ENCODE peak calls at places on chromosomes 1 and 21, in six cellular contexts. One of them, this sample, is unnamed.
A peak's percentile ranks its signal among the peaks of the same experiment; 100 is the strongest.

GRCh38 chr1:157218671-157219070 is 80.5 kb upstream of the ETV3 start:
- DNase-seq in OCI-LY7: no peak
- DNase-seq in GM23248: no peak
- DNase-seq in MM.1S: no peak
- DNase-seq in GM23338: no peak
- DNase-seq in neural progenitor cell: no peak
- DNase-seq in this sample: no peak

GRCh38 chr1:174743654-174744561 is 255.8 kb upstream of the CACYBP start:
- DNase-seq in neural progenitor cell: peak; percentile 44
- DNase-seq in GM23338: peak; percentile 76
- DNase-seq in MM.1S: peak; percentile 67
- DNase-seq in GM23248: peak; percentile 68
- DNase-seq in OCI-LY7: peak; percentile 73
- DNase-seq in this sample: peak; percentile 42

GRCh38 chr1:227428803-227429202 is 110.5 kb upstream of the CDC42BPA start:
- DNase-seq in OCI-LY7: no peak
- DNase-seq in GM23248: no peak
- DNase-seq in MM.1S: no peak
- DNase-seq in GM23338: peak; percentile 6
- DNase-seq in neural progenitor cell: no peak
- DNase-seq in this sample: peak; percentile 86

GRCh38 chr1:3858231-3858981 is 1.1 kb downstream of the DFFB start:
- DNase-seq in GM23248: peak; percentile 75
- DNase-seq in OCI-LY7: peak; percentile 51
- DNase-seq in MM.1S: no peak
- DNase-seq in GM23338: peak; percentile 50
- DNase-seq in neural progenitor cell: peak; percentile 48
- DNase-seq in this sample: peak; percentile 51

GRCh38 chr1:19480282-19480681 is 5.1 kb downstream of the CAPZB start:
- DNase-seq in neural progenitor cell: no peak
- DNase-seq in OCI-LY7: no peak
- DNase-seq in MM.1S: no peak
- DNase-seq in GM23248: no peak
- DNase-seq in GM23338: no peak
- DNase-seq in this sample: no peak

GRCh38 chr1:158289722-158290570 is at the start of gene CD1C:
- DNase-seq in GM23338: no peak
- DNase-seq in GM23248: no peak
- DNase-seq in OCI-LY7: peak; percentile 70
- DNase-seq in neural progenitor cell: no peak
- DNase-seq in MM.1S: no peak
- DNase-seq in this sample: no peak

GRCh38 chr21:26137379-26138060 is 33.0 kb downstream of the APP start:
- DNase-seq in GM23338: no peak
- DNase-seq in GM23248: peak; percentile 39
- DNase-seq in MM.1S: peak; percentile 60
- DNase-seq in OCI-LY7: no peak
- DNase-seq in neural progenitor cell: no peak
- DNase-seq in this sample: peak; percentile 43

GRCh38 chr1:10728595-10729410 is 67.6 kb downstream of the CASZ1 start:
- DNase-seq in neural progenitor cell: peak; percentile 93
- DNase-seq in MM.1S: no peak
- DNase-seq in GM23338: peak; percentile 53
- DNase-seq in OCI-LY7: no peak
- DNase-seq in GM23248: no peak
- DNase-seq in this sample: no peak

GRCh38 chr1:58819719-58820118 is 35.9 kb upstream of the JUN start:
- DNase-seq in neural progenitor cell: no peak
- DNase-seq in MM.1S: no peak
- DNase-seq in OCI-LY7: no peak
- DNase-seq in GM23248: peak; percentile 43
- DNase-seq in GM23338: no peak
- DNase-seq in this sample: no peak

GRCh38 chr1:58821309-58821708 is 37.5 kb upstream of the JUN start:
- DNase-seq in MM.1S: no peak
- DNase-seq in neural progenitor cell: no peak
- DNase-seq in GM23338: no peak
- DNase-seq in GM23248: no peak
- DNase-seq in OCI-LY7: no peak
- DNase-seq in this sample: no peak

GRCh38 chr1:58818075-58818474 is 34.2 kb upstream of the JUN start:
- DNase-seq in neural progenitor cell: no peak
- DNase-seq in MM.1S: no peak
- DNase-seq in GM23338: no peak
- DNase-seq in GM23248: peak; percentile 85
- DNase-seq in OCI-LY7: no peak
- DNase-seq in this sample: peak; percentile 94

GRCh38 chr1:58816747-58817221 is 32.9 kb upstream of the JUN start:
- DNase-seq in MM.1S: no peak
- DNase-seq in GM23338: no peak
- DNase-seq in OCI-LY7: no peak
- DNase-seq in GM23248: peak; percentile 36
- DNase-seq in neural progenitor cell: no peak
- DNase-seq in this sample: peak; percentile 33

DNA sequence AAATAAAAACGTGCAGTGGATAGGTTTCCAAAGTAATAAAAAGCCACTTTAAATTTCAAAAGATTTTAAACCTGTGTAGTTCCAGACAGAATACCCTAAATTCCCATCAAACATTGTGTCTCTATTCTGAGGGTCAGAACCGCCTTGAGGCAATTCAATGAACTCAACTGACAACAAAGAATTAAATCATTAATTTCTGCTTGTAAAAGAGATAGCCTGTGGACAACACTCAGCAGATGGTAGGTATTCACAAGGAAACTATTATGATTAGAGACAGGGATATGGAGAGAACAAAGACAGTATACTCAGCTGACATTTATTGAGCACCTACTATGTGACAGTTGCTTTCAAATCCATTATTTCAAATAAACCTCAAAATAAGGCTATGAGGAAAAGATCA is 35.1 kb upstream of the JUN start:
- DNase-seq in neural progenitor cell: no peak
- DNase-seq in MM.1S: no peak
- DNase-seq in OCI-LY7: no peak
- DNase-seq in GM23248: no peak
- DNase-seq in GM23338: no peak
- DNase-seq in this sample: no peak
- H3K4me1 ChIP-seq in neural progenitor cell: peaks cover 6% of the 10 kb centered on the region
- H3K4me1 ChIP-seq in MM.1S: peaks cover 11% of the 10 kb centered on the region
- H3K4me1 ChIP-seq in OCI-LY7: peaks cover 20% of the 10 kb centered on the region
- H3K4me1 ChIP-seq in GM23248: peaks cover 45% of the 10 kb centered on the region
- H3K4me1 ChIP-seq in GM23338: peaks cover 8% of the 10 kb centered on the region
- H3K4me1 ChIP-seq in this sample: peaks cover 61% of the 10 kb centered on the region

GRCh38 chr1:39214998-39215873 is 10.7 kb downstream of the MACF1 start:
- DNase-seq in GM23338: no peak
- DNase-seq in neural progenitor cell: peak; percentile 9
- DNase-seq in GM23248: no peak
- DNase-seq in MM.1S: peak; percentile 86
- DNase-seq in OCI-LY7: peak; percentile 78
- DNase-seq in this sample: no peak
- TF ChIP-seq EZH2phosphoT487 in GM23338: no peak
- TF ChIP-seq EZH2phosphoT487 in neural progenitor cell: no peak
- TF ChIP-seq EZH2phosphoT487 in GM23248: no peak
- TF ChIP-seq EZH2phosphoT487 in MM.1S: no peak
- TF ChIP-seq EZH2phosphoT487 in OCI-LY7: no peak
- TF ChIP-seq EZH2phosphoT487 in this sample: no peak

GRCh38 chr21:43318368-43318767 is 108.6 kb downstream of the SIK1 start:
- DNase-seq in OCI-LY7: no peak
- DNase-seq in neural progenitor cell: no peak
- DNase-seq in MM.1S: no peak
- DNase-seq in GM23248: no peak
- DNase-seq in GM23338: no peak
- DNase-seq in this sample: no peak

GRCh38 chr21:43315244-43316137 is 111.4 kb downstream of the SIK1 start:
- DNase-seq in GM23248: peak; percentile 34
- DNase-seq in neural progenitor cell: no peak
- DNase-seq in OCI-LY7: peak; percentile 29
- DNase-seq in MM.1S: no peak
- DNase-seq in GM23338: no peak
- DNase-seq in this sample: no peak

GRCh38 chr21:43316156-43316845 is 110.6 kb downstream of the SIK1 start:
- DNase-seq in neural progenitor cell: no peak
- DNase-seq in OCI-LY7: no peak
- DNase-seq in MM.1S: no peak
- DNase-seq in GM23338: no peak
- DNase-seq in GM23248: no peak
- DNase-seq in this sample: no peak

GRCh38 chr21:43317959-43318358 is 109.0 kb downstream of the SIK1 start:
- DNase-seq in MM.1S: no peak
- DNase-seq in GM23248: no peak
- DNase-seq in neural progenitor cell: no peak
- DNase-seq in OCI-LY7: peak; percentile 30
- DNase-seq in GM23338: no peak
- DNase-seq in this sample: no peak

GRCh38 chr21:43317254-43317748 is 109.6 kb downstream of the SIK1 start:
- DNase-seq in GM23248: no peak
- DNase-seq in MM.1S: no peak
- DNase-seq in neural progenitor cell: no peak
- DNase-seq in OCI-LY7: no peak
- DNase-seq in GM23338: no peak
- DNase-seq in this sample: no peak
- H3K4me1 ChIP-seq in GM23248: peaks cover 6% of the 10 kb centered on the region
- H3K4me1 ChIP-seq in MM.1S: peaks cover 28% of the 10 kb centered on the region
- H3K4me1 ChIP-seq in neural progenitor cell: no peaks in the 10 kb centered on the region
- H3K4me1 ChIP-seq in OCI-LY7: peaks cover 20% of the 10 kb centered on the region
- H3K4me1 ChIP-seq in GM23338: peaks cover 6% of the 10 kb centered on the region
- H3K4me1 ChIP-seq in this sample: peaks cover 9% of the 10 kb centered on the region

GRCh38 chr21:46424621-46425020 is 34.1 kb upstream of the DIP2A start:
- DNase-seq in OCI-LY7: no peak
- DNase-seq in GM23338: no peak
- DNase-seq in GM23248: no peak
- DNase-seq in neural progenitor cell: no peak
- DNase-seq in MM.1S: no peak
- DNase-seq in this sample: no peak
- TF ChIP-seq EZH2phosphoT487 in OCI-LY7: no peak
- TF ChIP-seq EZH2phosphoT487 in GM23338: no peak
- TF ChIP-seq EZH2phosphoT487 in GM23248: no peak
- TF ChIP-seq EZH2phosphoT487 in neural progenitor cell: no peak
- TF ChIP-seq EZH2phosphoT487 in MM.1S: no peak
- TF ChIP-seq EZH2phosphoT487 in this sample: no peak

GRCh38 chr21:46096997-46097825 is 701 bp upstream of the COL6A2 start:
- DNase-seq in neural progenitor cell: no peak
- DNase-seq in GM23248: peak; percentile 60
- DNase-seq in OCI-LY7: no peak
- DNase-seq in MM.1S: no peak
- DNase-seq in GM23338: peak; percentile 48
- DNase-seq in this sample: no peak
- H3K4me1 ChIP-seq in neural progenitor cell: no peaks in the 10 kb centered on the region
- H3K4me1 ChIP-seq in GM23248: peaks cover 28% of the 10 kb centered on the region
- H3K4me1 ChIP-seq in OCI-LY7: no peaks in the 10 kb centered on the region
- H3K4me1 ChIP-seq in MM.1S: no peaks in the 10 kb centered on the region
- H3K4me1 ChIP-seq in GM23338: peaks cover 3% of the 10 kb centered on the region
- H3K4me1 ChIP-seq in this sample: peaks cover 20% of the 10 kb centered on the region

GRCh38 chr21:43808832-43809251 is 19.5 kb downstream of the RRP1 start:
- DNase-seq in GM23338: no peak
- DNase-seq in neural progenitor cell: no peak
- DNase-seq in OCI-LY7: peak; percentile 25
- DNase-seq in MM.1S: no peak
- DNase-seq in GM23248: no peak
- DNase-seq in this sample: no peak

GRCh38 chr21:43810505-43811261 is 21.3 kb downstream of the RRP1 start:
- DNase-seq in GM23248: peak; percentile 73
- DNase-seq in GM23338: peak; percentile 89
- DNase-seq in neural progenitor cell: peak; percentile 88
- DNase-seq in OCI-LY7: peak; percentile 83
- DNase-seq in MM.1S: peak; percentile 90
- DNase-seq in this sample: peak; percentile 88

GRCh38 chr21:43809346-43809799 is 20.0 kb downstream of the RRP1 start:
- DNase-seq in GM23248: no peak
- DNase-seq in neural progenitor cell: no peak
- DNase-seq in OCI-LY7: no peak
- DNase-seq in GM23338: no peak
- DNase-seq in MM.1S: no peak
- DNase-seq in this sample: no peak

GRCh38 chr21:43811262-43812105 is 22.1 kb downstream of the RRP1 start:
- DNase-seq in GM23338: no peak
- DNase-seq in MM.1S: no peak
- DNase-seq in GM23248: no peak
- DNase-seq in OCI-LY7: no peak
- DNase-seq in neural progenitor cell: no peak
- DNase-seq in this sample: no peak

GRCh38 chr21:43809853-43810504 is 20.6 kb downstream of the RRP1 start:
- DNase-seq in OCI-LY7: no peak
- DNase-seq in MM.1S: no peak
- DNase-seq in GM23338: no peak
- DNase-seq in GM23248: no peak
- DNase-seq in neural progenitor cell: no peak
- DNase-seq in this sample: no peak
- TF ChIP-seq EZH2phosphoT487 in OCI-LY7: no peak
- TF ChIP-seq EZH2phosphoT487 in MM.1S: no peak
- TF ChIP-seq EZH2phosphoT487 in GM23338: no peak
- TF ChIP-seq EZH2phosphoT487 in GM23248: no peak
- TF ChIP-seq EZH2phosphoT487 in neural progenitor cell: no peak
- TF ChIP-seq EZH2phosphoT487 in this sample: no peak

GRCh38 chr1:21273743-21274142 is 16.5 kb downstream of the ECE1 start:
- DNase-seq in OCI-LY7: no peak
- DNase-seq in MM.1S: no peak
- DNase-seq in GM23248: no peak
- DNase-seq in neural progenitor cell: no peak
- DNase-seq in GM23338: no peak
- DNase-seq in this sample: no peak
- H3K4me1 ChIP-seq in OCI-LY7: no peaks in the 10 kb centered on the region
- H3K4me1 ChIP-seq in MM.1S: peaks cover 10% of the 10 kb centered on the region
- H3K4me1 ChIP-seq in GM23248: peaks cover 7% of the 10 kb centered on the region
- H3K4me1 ChIP-seq in neural progenitor cell: peaks cover 16% of the 10 kb centered on the region
- H3K4me1 ChIP-seq in GM23338: peaks cover 5% of the 10 kb centered on the region
- H3K4me1 ChIP-seq in this sample: no peaks in the 10 kb centered on the region

GRCh38 chr1:40439247-40439646 is 11.0 kb upstream of the ZFP69B start:
- DNase-seq in OCI-LY7: no peak
- DNase-seq in GM23338: no peak
- DNase-seq in neural progenitor cell: no peak
- DNase-seq in GM23248: no peak
- DNase-seq in MM.1S: no peak
- DNase-seq in this sample: no peak

GRCh38 chr1:40435876-40436275 is 14.4 kb upstream of the ZFP69B start:
- DNase-seq in OCI-LY7: no peak
- DNase-seq in GM23338: no peak
- DNase-seq in MM.1S: no peak
- DNase-seq in neural progenitor cell: no peak
- DNase-seq in GM23248: peak; percentile 50
- DNase-seq in this sample: no peak

GRCh38 chr1:40432644-40433385 is 17.5 kb upstream of the ZFP69B start:
- DNase-seq in GM23338: no peak
- DNase-seq in OCI-LY7: no peak
- DNase-seq in GM23248: peak; percentile 3
- DNase-seq in neural progenitor cell: no peak
- DNase-seq in MM.1S: no peak
- DNase-seq in this sample: no peak

GRCh38 chr1:40435471-40435870 is 14.8 kb upstream of the ZFP69B start:
- DNase-seq in OCI-LY7: no peak
- DNase-seq in MM.1S: no peak
- DNase-seq in neural progenitor cell: no peak
- DNase-seq in GM23338: no peak
- DNase-seq in GM23248: peak; percentile 68
- DNase-seq in this sample: no peak

GRCh38 chr1:40438391-40439015 is 11.8 kb upstream of the ZFP69B start:
- DNase-seq in MM.1S: peak; percentile 25
- DNase-seq in GM23338: peak; percentile 73
- DNase-seq in OCI-LY7: peak; percentile 62
- DNase-seq in GM23248: peak; percentile 52
- DNase-seq in neural progenitor cell: peak; percentile 38
- DNase-seq in this sample: peak; percentile 55
- TF ChIP-seq EZH2phosphoT487 in MM.1S: no peak
- TF ChIP-seq EZH2phosphoT487 in GM23338: no peak
- TF ChIP-seq EZH2phosphoT487 in OCI-LY7: no peak
- TF ChIP-seq EZH2phosphoT487 in GM23248: no peak
- TF ChIP-seq EZH2phosphoT487 in neural progenitor cell: no peak
- TF ChIP-seq EZH2phosphoT487 in this sample: no peak